ENCODE peak calls at places on chromosome 14, in seven cellular contexts. D is head of caudate nucleus; I is activated naive CD4-positive, alpha-beta T cell treated with anti-CD3 and anti-CD28 coated beads for 36 hours; H is chondrocyte; K is H7; E is stimulated activated CD4-positive, alpha-beta T cell treated with anti-CD3 and anti-CD28 coated beads, Interleukin-2, amount 100 ng/mL, for 48 hours; L is NCI-H1694. J is an unnamed sample.

GRCh38 chr14:25110101-25110500 is 60.2 kb upstream of the STXBP6 start:
- DNase-seq in I (no peak), L (no peak), H (no peak), E (no peak), D (no peak), K (no peak), J (no peak)

GRCh38 chr14:64580451-64580850 is 30.7 kb downstream of the PPP1R36 start:
- DNase-seq in I (no peak), E (no peak), D (no peak), L (no peak), K (no peak), H (no peak), J (no peak)

GRCh38 chr14:102105369-102105768 is 18.5 kb upstream of the HSP90AA1 start:
- DNase-seq in I (no peak), E (no peak), D (no peak), K (no peak), H (no peak), L (no peak), J (no peak)

GRCh38 chr14:69270795-69271708 is 11.1 kb downstream of the GALNT16 start:
- DNase-seq in H (no peak), K (no peak), D (no peak), I (no peak), E (no peak), L (no peak), J (no peak)

GRCh38 chr14:77248666-77249065 is 22.3 kb downstream of the NGB start:
- DNase-seq in E (no peak), K (no peak), H (no peak), I (no peak), L (no peak), D (no peak), J (no peak)

GRCh38 chr14:85934886-85935254 is 404.9 kb downstream of the FLRT2 start:
- DNase-seq in I (no peak), H (no peak), K (no peak), L (no peak), D (no peak), E (no peak), J (no peak)

GRCh38 chr14:102778616-102779351 is 1.5 kb downstream of the TRAF3 start:
- DNase-seq in E (no peak), L (no peak), K (peak), D (no peak), I (no peak), H (peak), J (peak)

GRCh38 chr14:55122441-55122986 is 6.5 kb upstream of the LGALS3 start:
- DNase-seq in E (no peak), H (no peak), I (no peak), K (no peak), D (no peak), L (no peak), J (peak)

GRCh38 chr14:80996049-80996901 is 40.9 kb downstream of the TSHR start:
- DNase-seq in D (peak), I (peak), K (peak), E (no peak), H (no peak), L (peak), J (no peak)

GRCh38 chr14:105492051-105492965 is 1.3 kb downstream of the TEDC1 start:
- DNase-seq in E (no peak), H (no peak), I (no peak), K (no peak), D (no peak), L (no peak), J (no peak)

GRCh38 chr14:22178330-22178981 is 410.6 kb downstream of the DAD1 start:
- DNase-seq in D (no peak), I (no peak), K (no peak), E (no peak), L (no peak), H (no peak), J (no peak)

GRCh38 chr14:28766505-28767238 is at the start of gene FOXG1:
- DNase-seq in L (peak), K (peak), H (no peak), E (no peak), I (no peak), D (peak), J (peak)

GRCh38 chr14:72591401-72591800 is 302.5 kb downstream of the DPF3 start:
- DNase-seq in H (no peak), D (no peak), I (no peak), E (no peak), K (no peak), L (no peak), J (no peak)

GRCh38 chr14:56555921-56556570 is 23.6 kb upstream of the TMEM260 start:
- DNase-seq in H (no peak), K (peak), D (no peak), L (no peak), I (no peak), E (no peak), J (peak)

GRCh38 chr14:70707138-70708038 is 65.7 kb downstream of the TTC9 start:
- DNase-seq in L (no peak), E (no peak), K (no peak), I (peak), H (no peak), D (no peak), J (no peak)

GRCh38 chr14:69535230-69535848 is 39.3 kb downstream of the CCDC177 start:
- DNase-seq in D (peak), I (peak), K (peak), L (peak), E (no peak), H (no peak), J (peak)

GRCh38 chr14:68076451-68076850 is 256.9 kb downstream of the RAD51B start:
- DNase-seq in E (no peak), H (no peak), L (no peak), D (no peak), K (no peak), I (no peak), J (no peak)

GRCh38 chr14:104499784-104500496 is 79.6 kb upstream of the C14orf180 start:
- DNase-seq in E (no peak), I (no peak), H (no peak), D (no peak), L (no peak), K (peak), J (no peak)

GRCh38 chr14:32468955-32469354 is 139.9 kb downstream of the AKAP6 start:
- DNase-seq in E (no peak), I (no peak), H (no peak), D (no peak), K (no peak), L (no peak), J (no peak)

GRCh38 chr14:78297843-78298242 is 127.7 kb downstream of the NRXN3 start:
- DNase-seq in I (no peak), H (no peak), L (no peak), K (peak), D (no peak), E (no peak), J (no peak)

GRCh38 chr14:51780741-51781140 is 79.7 kb upstream of the GNG2 start:
- DNase-seq in I (peak), L (no peak), D (no peak), H (no peak), K (no peak), E (no peak), J (no peak)

GRCh38 chr14:90536511-90537191 is 139.8 kb downstream of the CALM1 start:
- DNase-seq in K (no peak), D (no peak), L (no peak), I (no peak), E (no peak), H (no peak), J (no peak)

GRCh38 chr14:100362311-100362927 is 39.3 kb downstream of the SLC25A47 start:
- DNase-seq in E (no peak), I (no peak), D (no peak), H (no peak), K (no peak), L (no peak), J (no peak)

GRCh38 chr14:87643005-87643404 is 350.0 kb downstream of the GALC start:
- DNase-seq in E (no peak), K (no peak), I (no peak), L (peak), H (no peak), D (no peak), J (peak)

GRCh38 chr14:37118673-37119366 is 53.6 kb downstream of the SLC25A21 start:
- DNase-seq in I (no peak), H (no peak), L (no peak), D (no peak), K (no peak), E (no peak), J (no peak)

GRCh38 chr14:77153802-77154201 is 12.2 kb upstream of the ZDHHC22 start:
- DNase-seq in D (no peak), K (no peak), H (no peak), I (no peak), L (no peak), E (no peak), J (no peak)

GRCh38 chr14:74580275-74580672 is 31.8 kb downstream of the LTBP2 start:
- DNase-seq in I (no peak), L (no peak), D (no peak), K (no peak), E (no peak), H (peak), J (no peak)

GRCh38 chr14:28773176-28773575 is 6.6 kb downstream of the FOXG1 start:
- DNase-seq in L (no peak), K (peak), H (no peak), D (no peak), I (no peak), E (no peak), J (no peak)

GRCh38 chr14:61601923-61602732 is 93.2 kb upstream of the HIF1A start:
- DNase-seq in H (no peak), K (no peak), L (no peak), E (no peak), I (no peak), D (no peak), J (no peak)

GRCh38 chr14:73180385-73180805 is 44.1 kb downstream of the PSEN1 start:
- DNase-seq in K (no peak), E (no peak), D (no peak), H (no peak), L (no peak), I (no peak), J (no peak)

GRCh38 chr14:70776197-70776596 is 33.1 kb downstream of the MAP3K9 start:
- DNase-seq in E (no peak), H (no peak), L (no peak), D (no peak), K (no peak), I (no peak), J (no peak)

GRCh38 chr14:89621009-89621421 is 204.0 kb upstream of the FOXN3 start:
- DNase-seq in K (no peak), I (peak), H (no peak), D (no peak), E (peak), L (no peak), J (no peak)

GRCh38 chr14:22824711-22825359 is 4.9 kb upstream of the MRPL52 start:
- DNase-seq in L (no peak), E (no peak), I (peak), D (no peak), H (no peak), K (peak), J (no peak)

GRCh38 chr14:31286456-31287293 is 79.1 kb upstream of the HECTD1 start:
- DNase-seq in H (no peak), L (no peak), E (peak), K (peak), I (no peak), D (no peak), J (no peak)

GRCh38 chr14:21092147-21093011 is 6.1 kb downstream of the ZNF219 start:
- DNase-seq in E (peak), H (no peak), L (peak), D (peak), I (peak), K (peak), J (no peak)